ENCODE peak calls at places on chromosomes 12 and 14, in seven cellular contexts. C, S, E, H, J, Q and P are unnamed samples.

GRCh38 chr12:90027041-90027440 is 318.4 kb upstream of the ATP2B1 start:
- DNase-seq in J (no peak), Q (no peak), S (no peak), E (no peak), H (no peak), C (no peak), P (no peak)

GRCh38 chr12:114662512-114663177 is 21.3 kb downstream of the TBX3 start:
- DNase-seq in H (peak), J (no peak), Q (peak), C (peak), E (peak), S (peak), P (peak)

GRCh38 chr14:103848720-103849077 is 1.3 kb upstream of the PPP1R13B start:
- DNase-seq in E (peak), Q (no peak), H (no peak), C (no peak), J (no peak), S (no peak), P (no peak)

GRCh38 chr14:74875941-74876913 is at the start of gene PROX2:
- DNase-seq in S (no peak), C (no peak), J (no peak), E (no peak), Q (peak), H (no peak), P (no peak)

GRCh38 chr12:122860854-122861585 is 25.8 kb downstream of the HIP1R start:
- DNase-seq in H (no peak), J (no peak), Q (no peak), C (no peak), E (no peak), S (no peak), P (no peak)

GRCh38 chr12:62256408-62257079 is 3.7 kb upstream of the USP15 start:
- DNase-seq in H (no peak), S (no peak), E (no peak), J (no peak), Q (no peak), C (no peak), P (no peak)

GRCh38 chr12:65988596-65988995 is 142.0 kb downstream of the LLPH start:
- DNase-seq in C (no peak), H (no peak), E (no peak), J (no peak), Q (no peak), S (no peak), P (no peak)

GRCh38 chr14:64612021-64612380 is 62.2 kb downstream of the PPP1R36 start:
- DNase-seq in H (no peak), Q (no peak), E (no peak), C (no peak), J (no peak), S (no peak), P (no peak)

GRCh38 chr12:79858518-79858917 is 76.4 kb downstream of the PPP1R12A start:
- DNase-seq in H (no peak), S (no peak), J (no peak), E (no peak), Q (no peak), C (no peak), P (no peak)

GRCh38 chr12:120702629-120703028 is 7.6 kb upstream of the UNC119B start:
- DNase-seq in C (no peak), S (no peak), E (no peak), H (no peak), Q (no peak), J (no peak), P (no peak)

GRCh38 chr12:57096099-57096572 is 7.2 kb downstream of the NAB2 start:
- DNase-seq in Q (no peak), E (peak), S (no peak), J (no peak), H (no peak), C (no peak), P (peak)

GRCh38 chr12:59619461-59620240 is 23.8 kb downstream of the SLC16A7 start:
- DNase-seq in C (no peak), S (no peak), H (no peak), E (no peak), Q (peak), J (no peak), P (no peak)

GRCh38 chr12:108597559-108598471 is at the start of gene TMEM119:
- DNase-seq in E (peak), S (peak), C (no peak), J (no peak), H (no peak), Q (no peak), P (no peak)

GRCh38 chr12:94561943-94562411 is 88.4 kb downstream of the TMCC3 start:
- DNase-seq in S (peak), H (peak), Q (peak), J (no peak), E (no peak), C (no peak), P (peak)

GRCh38 chr14:20707622-20708021 is 19.1 kb downstream of the ANG start:
- DNase-seq in H (peak), E (no peak), J (no peak), Q (no peak), S (no peak), C (no peak), P (no peak)

GRCh38 chr14:101175731-101176534 is 272.4 kb upstream of the RTL1 start:
- DNase-seq in S (no peak), J (no peak), E (peak), H (no peak), C (no peak), Q (no peak), P (peak)

GRCh38 chr14:75980856-75981255 is 939 bp downstream of the TGFB3 start:
- DNase-seq in H (peak), S (peak), C (no peak), Q (no peak), J (no peak), E (no peak), P (no peak)

GRCh38 chr12:93022603-93023340 is 93.7 kb upstream of the EEA1 start:
- DNase-seq in J (no peak), Q (no peak), H (no peak), S (no peak), C (no peak), E (no peak), P (no peak)

GRCh38 chr14:88106377-88106776 is 101.4 kb downstream of the GPR65 start:
- DNase-seq in J (no peak), S (no peak), E (no peak), Q (no peak), C (no peak), H (no peak), P (no peak)

GRCh38 chr14:68520637-68521556 is 272.0 kb downstream of the ZFP36L1 start:
- DNase-seq in H (peak), C (no peak), Q (no peak), E (peak), S (no peak), J (no peak), P (no peak)

GRCh38 chr14:90418053-90418452 is 21.2 kb downstream of the CALM1 start:
- DNase-seq in E (peak), H (no peak), Q (no peak), C (no peak), S (no peak), J (no peak), P (no peak)

GRCh38 chr12:3202734-3203446 is 125.7 kb downstream of the TSPAN9 start:
- DNase-seq in H (peak), S (peak), Q (peak), J (peak), E (peak), C (peak), P (peak)

GRCh38 chr12:12612403-12612802 is 727 bp downstream of the CREBL2 start:
- DNase-seq in S (no peak), Q (peak), E (no peak), C (peak), J (peak), H (no peak), P (peak)

GRCh38 chr12:54053625-54054441 is at the start of gene HOXC4:
- DNase-seq in C (peak), Q (peak), E (no peak), H (peak), S (no peak), J (no peak), P (no peak)

GRCh38 chr14:102824832-102825231 is 47.6 kb downstream of the TRAF3 start:
- DNase-seq in C (no peak), J (no peak), S (peak), E (no peak), H (no peak), Q (no peak), P (no peak)

GRCh38 chr12:132189378-132190011 is 45.2 kb downstream of the NOC4L start:
- DNase-seq in C (peak), H (peak), Q (peak), J (peak), E (peak), S (peak), P (peak)

GRCh38 chr12:93183940-93184663 is 193.6 kb upstream of the NUDT4 start:
- DNase-seq in Q (peak), H (no peak), E (no peak), S (peak), C (no peak), J (peak), P (peak)